ENCODE peak calls at places on chromosomes 3 and 15, in four cellular contexts. D, T, P and S are unnamed samples.

GRCh38 chr3:17221529-17221928 is 336.8 kb downstream of the PLCL2 start:
- DNase-seq in D (no peak), T (no peak), P (no peak), S (no peak)

GRCh38 chr3:4421121-4421520 is 45.9 kb downstream of the SUMF1 start:
- DNase-seq in T (no peak), D (peak; percentile 83), P (no peak), S (peak; percentile 50)

GRCh38 chr15:96307856-96308394 is 22.6 kb upstream of the NR2F2 start:
- DNase-seq in P (no peak), D (no peak), T (no peak), S (no peak)

GRCh38 chr15:35519536-35520149 is 26.3 kb downstream of the DPH6 start:
- DNase-seq in T (peak; percentile 41), P (no peak), D (peak; percentile 64), S (peak; percentile 74)

GRCh38 chr3:111976254-111976653 is 2.6 kb upstream of the ABHD10 start:
- DNase-seq in P (no peak), D (no peak), T (no peak), S (no peak)

GRCh38 chr15:49860101-49860500 is 239.3 kb downstream of the DTWD1 start:
- DNase-seq in D (peak; percentile 87), P (no peak), T (no peak), S (no peak)

GRCh38 chr3:10447527-10448260 is 57.7 kb downstream of the ATP2B2 start:
- DNase-seq in T (no peak), P (no peak), D (no peak), S (no peak)

GRCh38 chr3:170049146-170050000 is 11.6 kb downstream of the GPR160 start:
- DNase-seq in T (no peak), P (no peak), D (peak; percentile 23), S (no peak)

GRCh38 chr15:32851619-32852416 is 134.0 kb downstream of the GREM1 start:
- DNase-seq in D (peak; percentile 96), P (no peak), T (no peak), S (no peak)

GRCh38 chr3:116341381-116341780 is 103.9 kb downstream of the LSAMP start:
- DNase-seq in P (no peak), D (no peak), T (no peak), S (no peak)

GRCh38 chr15:68025860-68026424 is 28.2 kb upstream of the PIAS1 start:
- DNase-seq in T (no peak), P (no peak), D (peak; percentile 37), S (peak; percentile 36)

GRCh38 chr15:68252925-68253534 is 23.5 kb upstream of the CLN6 start:
- DNase-seq in T (peak; percentile 54), D (peak; percentile 85), P (no peak), S (peak; percentile 81)

GRCh38 chr3:71078723-71079525 is 504.6 kb downstream of the FOXP1 start:
- DNase-seq in D (no peak), T (no peak), P (no peak), S (no peak)

GRCh38 chr3:31903686-31904431 is 77.2 kb downstream of the OSBPL10 start:
- DNase-seq in P (no peak), D (no peak), T (no peak), S (no peak)

GRCh38 chr3:13026534-13026933 is 46.7 kb downstream of the IQSEC1 start:
- DNase-seq in D (no peak), P (no peak), T (no peak), S (no peak)

GRCh38 chr3:31166249-31166885 is 271.9 kb upstream of the GADL1 start:
- DNase-seq in D (peak; percentile 84), P (no peak), T (no peak), S (peak; percentile 36)

GRCh38 chr3:123672429-123673146 is 87.7 kb upstream of the HACD2 start:
- DNase-seq in D (no peak), P (no peak), T (no peak), S (no peak)

GRCh38 chr3:97970929-97971460 is 1.2 kb downstream of the RIOX2 start:
- DNase-seq in T (no peak), P (no peak), D (no peak), S (no peak)

GRCh38 chr3:196406806-196407470 is 25.3 kb downstream of the UBXN7 start:
- DNase-seq in T (no peak), P (no peak), D (peak; percentile 86), S (peak; percentile 67)

GRCh38 chr3:184565421-184566211 is 4.0 kb downstream of the EPHB3 start:
- DNase-seq in P (no peak), D (peak; percentile 90), T (no peak), S (peak; percentile 90)
- H3K23ac ChIP-seq in P (no peak overlapping the region), D (peak overlapping the region; percentile 40), T (peak overlapping the region; percentile 13), S (no peak overlapping the region)

DNA sequence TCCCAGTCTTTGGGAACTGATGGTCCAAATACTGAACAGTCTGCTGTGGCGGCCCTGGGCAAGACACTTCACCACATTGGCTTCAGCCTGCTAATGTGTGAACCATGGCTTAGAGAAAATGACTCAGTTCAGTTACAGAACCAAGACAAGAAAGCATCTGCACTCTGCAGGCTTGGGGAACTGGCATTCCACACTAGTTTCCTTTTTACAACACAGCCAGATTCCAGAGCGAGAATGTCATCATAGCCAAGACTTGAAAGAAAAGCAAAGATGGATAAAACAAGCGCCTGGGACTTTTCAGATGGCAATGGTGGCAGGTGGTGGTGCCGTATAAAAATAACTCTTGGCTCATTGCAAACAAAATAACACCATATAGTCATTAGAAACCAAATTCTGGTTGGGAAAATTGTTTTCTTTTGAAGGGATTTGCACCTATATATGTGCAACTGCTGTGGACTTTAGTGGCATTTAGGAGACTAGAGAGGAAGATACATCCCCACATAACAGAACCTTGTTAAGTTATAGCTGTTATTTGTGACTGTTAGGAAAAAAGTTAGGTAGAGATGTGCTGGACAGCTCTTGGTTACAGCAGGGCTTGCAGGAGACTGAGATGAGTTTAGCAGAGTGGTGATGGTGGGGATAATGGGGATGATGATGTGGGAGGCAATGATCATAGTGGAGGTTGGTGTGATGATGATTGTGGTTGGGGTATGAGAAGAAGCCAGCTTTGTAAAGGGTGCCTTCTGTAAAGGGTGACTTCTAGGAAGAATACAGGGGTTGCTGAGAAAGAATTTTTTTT is 273.6 kb downstream of the THRB start:
- DNase-seq in D (peak; percentile 92), T (no peak), P (no peak), S (peak; percentile 96)
- H3K4me2 ChIP-seq in D (no peak overlapping the region), T (no peak overlapping the region), P (no peak overlapping the region), S (no peak overlapping the region)

DNA sequence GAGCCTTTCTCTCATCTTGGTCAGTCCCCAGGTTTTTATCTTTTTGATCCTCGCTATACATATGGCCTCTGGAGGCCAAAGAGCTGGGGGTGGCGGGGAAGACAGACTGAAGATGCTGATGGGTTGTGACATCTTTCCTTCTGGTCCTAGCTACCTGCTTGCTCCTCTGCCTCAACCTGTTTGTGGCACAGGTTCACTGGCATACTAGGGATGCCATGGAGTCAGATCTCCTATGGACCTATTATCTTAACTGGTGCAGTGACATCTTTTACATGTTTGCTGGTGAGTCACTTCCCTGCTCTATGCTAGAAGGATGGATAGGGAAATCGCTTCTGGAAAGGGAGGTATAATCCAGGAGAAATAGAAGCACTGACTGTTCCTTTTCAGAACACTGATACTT is 8.8 kb downstream of the TMEM202 start:
- DNase-seq in T (no peak), D (no peak), P (no peak), S (no peak)
- H2AK5ac ChIP-seq in T (no peak overlapping the region), D (no peak overlapping the region), P (no peak overlapping the region), S (no peak overlapping the region)

DNA sequence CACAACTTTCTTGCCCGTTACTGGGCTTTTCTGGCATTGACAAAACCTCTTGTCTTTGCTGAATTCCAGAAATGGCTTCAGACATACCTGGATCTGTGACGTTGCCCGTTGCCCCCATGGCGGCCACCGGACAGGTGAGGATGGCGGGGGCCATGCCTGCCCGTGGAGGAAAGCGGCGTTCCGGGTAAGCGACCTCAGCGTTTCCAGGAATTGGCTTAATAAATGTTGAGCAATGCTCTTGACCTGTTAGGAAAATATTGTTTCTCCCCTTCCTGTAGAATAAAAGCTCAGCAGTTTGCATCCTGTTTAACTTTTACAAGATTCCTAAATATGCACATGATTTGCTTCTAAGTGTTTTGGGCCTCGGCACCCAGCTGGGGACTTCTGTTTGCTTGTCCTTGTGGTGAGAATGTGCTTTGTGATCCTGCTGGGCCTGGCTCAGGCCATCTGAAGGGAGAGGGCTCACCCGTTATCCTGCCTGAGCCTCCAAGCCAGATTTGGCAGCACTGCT is 46.7 kb downstream of the ARNT2 start:
- DNase-seq in D (no peak), P (peak; percentile 48), T (no peak), S (no peak)
- H3K23ac ChIP-seq in D (no peak overlapping the region), P (no peak overlapping the region), T (peak overlapping the region; percentile 38), S (no peak overlapping the region)

DNA sequence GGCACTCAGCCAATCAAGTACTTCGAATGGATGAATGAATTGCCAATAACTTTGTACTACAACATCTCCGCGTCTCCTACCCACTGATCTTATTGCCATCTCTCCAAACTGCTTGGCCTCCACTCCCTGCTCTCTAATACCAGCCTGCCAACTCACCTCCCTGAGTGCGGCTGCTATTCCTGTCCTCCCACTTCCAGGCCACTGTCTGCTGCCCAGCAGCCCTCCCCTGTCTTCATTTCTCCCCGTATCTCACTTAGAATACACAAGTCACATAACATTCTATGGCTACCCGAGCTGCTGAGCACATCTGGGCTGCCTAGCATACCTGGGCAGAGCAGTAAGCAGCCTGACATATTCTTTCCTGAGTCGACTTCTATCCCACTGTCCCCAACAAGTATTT is 149.9 kb upstream of the LRTM1 start:
- DNase-seq in P (no peak), T (no peak), D (no peak), S (no peak)
- H3K4me2 ChIP-seq in P (no peak overlapping the region), T (no peak overlapping the region), D (no peak overlapping the region), S (no peak overlapping the region)

GRCh38 chr3:179565496-179565895 is 2.8 kb downstream of the ACTL6A start:
- DNase-seq in P (no peak), T (no peak), D (no peak), S (no peak)

GRCh38 chr3:179558742-179559364 is 3.9 kb upstream of the ACTL6A start:
- DNase-seq in T (peak; percentile 42), D (peak; percentile 81), P (peak; percentile 54), S (peak; percentile 77)

GRCh38 chr3:179563298-179563934 is 690 bp downstream of the ACTL6A start:
- DNase-seq in P (peak; percentile 71), T (peak; percentile 65), D (peak; percentile 73), S (peak; percentile 90)

GRCh38 chr3:179560791-179561190 is 1.9 kb upstream of the ACTL6A start:
- DNase-seq in T (no peak), D (no peak), P (no peak), S (no peak)

DNA sequence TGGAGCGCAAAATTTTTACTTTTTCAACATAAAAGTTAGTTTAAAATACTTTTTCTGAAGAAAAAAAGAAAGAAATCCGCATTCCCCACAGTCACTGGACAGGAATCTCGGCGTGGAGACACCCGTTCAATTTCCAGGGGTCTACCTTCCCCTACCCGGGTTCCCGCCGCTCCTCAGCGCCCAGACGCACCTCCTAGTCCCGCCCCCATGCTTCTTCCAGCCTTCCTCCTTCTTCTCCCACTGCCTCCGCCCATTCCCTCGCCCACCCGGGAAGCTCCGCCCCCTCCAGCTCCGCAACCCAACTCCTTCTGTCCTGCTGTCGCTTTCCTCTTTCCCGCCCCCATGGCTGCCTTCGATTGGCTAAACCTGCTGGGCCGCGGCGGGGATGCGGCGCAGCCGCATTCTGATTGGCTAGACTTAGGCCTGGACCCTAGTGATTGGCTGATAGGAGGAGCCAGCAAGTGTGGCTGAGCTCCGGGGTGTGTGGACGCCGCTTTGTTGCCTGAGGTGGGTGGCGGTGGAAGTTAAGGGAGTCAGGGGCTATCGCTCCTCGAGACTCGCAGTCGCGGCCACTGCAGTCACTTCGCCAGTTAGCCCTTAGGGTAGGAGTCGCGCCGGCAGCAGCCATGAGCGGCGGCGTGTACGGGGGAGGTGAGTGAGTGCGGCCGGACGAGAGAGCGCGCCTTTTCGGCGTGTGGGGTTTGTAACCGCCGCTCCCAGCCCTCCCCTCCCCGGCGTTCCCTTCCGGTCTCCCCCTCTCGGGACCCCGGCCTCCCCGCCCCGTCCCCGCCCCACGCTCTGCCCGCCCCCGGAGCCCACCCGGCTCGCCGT is at the start of gene ACTL6A:
- DNase-seq in P (peak; percentile 100), T (peak; percentile 99), D (peak; percentile 99), S (peak; percentile 100)
- H2AK5ac ChIP-seq in P (no peak within 1 kb of the TSS), T (no peak within 1 kb of the TSS), D (peak within 1 kb of the TSS; percentile 61), S (no peak within 1 kb of the TSS)